ENCODE peak calls at places on chromosomes 11 and 22, in nine cellular contexts. G is GM13977, V is NCI-H1930, W is H1, F is mammary epithelial cell, I is heart left ventricle, N is fibroblast of the conjunctiva, U is substantia nigra, R is HAP-1. O is an unnamed sample.

GRCh38 chr11:66124564-66124963 is 54.5 kb downstream of the PACS1 start:
- DNase-seq in N (no peak), I (no peak), G (no peak), W (no peak), R (no peak), V (no peak), F (peak), U (no peak), O (no peak)

GRCh38 chr11:121533556-121534050 is 80.8 kb upstream of the SORL1-AS1 start:
- DNase-seq in I (no peak), W (no peak), V (no peak), G (no peak), R (no peak), F (no peak), U (no peak), N (no peak), O (no peak)

GRCh38 chr22:47124946-47125345 is 362.5 kb downstream of the TBC1D22A start:
- DNase-seq in W (no peak), I (no peak), V (no peak), F (no peak), U (no peak), N (no peak), G (no peak), R (no peak), O (no peak)

GRCh38 chr22:35443790-35444684 is 44.1 kb downstream of the MCM5 start:
- DNase-seq in R (no peak), W (no peak), V (no peak), G (no peak), I (no peak), U (no peak), F (no peak), N (no peak), O (no peak)

GRCh38 chr22:24975813-24976341 is 23.4 kb downstream of the KIAA1671 start:
- DNase-seq in N (no peak), F (no peak), G (no peak), U (no peak), W (no peak), V (no peak), I (peak), R (peak), O (no peak)

GRCh38 chr22:17570851-17571631 is 7.7 kb downstream of the SLC25A18 start:
- DNase-seq in U (no peak), W (no peak), F (peak), R (no peak), G (no peak), V (no peak), N (peak), I (peak), O (no peak)

GRCh38 chr11:19511413-19512183 is 201.0 kb upstream of the NAV2 start:
- DNase-seq in W (no peak), U (peak), R (no peak), V (no peak), G (no peak), F (no peak), N (peak), I (peak), O (no peak)

GRCh38 chr11:66685276-66686099 is 7.8 kb upstream of the RBM4B start:
- DNase-seq in G (no peak), W (no peak), U (no peak), I (no peak), F (no peak), V (no peak), N (no peak), R (no peak), O (no peak)